ENCODE peak calls at places on chromosome 17, in six cellular contexts. A, Q, B, T, D and L are unnamed samples.

GRCh38 chr17:73595068-73595865 is 49.0 kb downstream of the SDK2 start:
- DNase-seq in D (no peak), Q (peak), T (no peak), B (no peak), A (no peak), L (peak)

GRCh38 chr17:8057691-8058114 is 18.8 kb downstream of the ALOX15B start:
- DNase-seq in D (peak), A (peak), B (peak), Q (peak), T (peak), L (peak)

GRCh38 chr17:74946641-74947040 is 10.9 kb downstream of the OTOP3 start:
- DNase-seq in T (no peak), B (no peak), A (no peak), D (no peak), Q (no peak), L (no peak)

GRCh38 chr17:66904760-66905637 is 59.5 kb upstream of the CACNG4 start:
- DNase-seq in Q (no peak), B (peak), D (peak), A (no peak), T (peak), L (no peak)

GRCh38 chr17:45227101-45227591 is 5.5 kb downstream of the FMNL1 start:
- DNase-seq in T (no peak), Q (no peak), A (no peak), B (no peak), D (no peak), L (no peak)

GRCh38 chr17:72795941-72796340 is 296.5 kb downstream of the SLC39A11 start:
- DNase-seq in B (no peak), A (no peak), T (no peak), Q (no peak), D (no peak), L (no peak)

GRCh38 chr17:80119271-80119791 is 17.9 kb downstream of the GAA start:
- DNase-seq in T (no peak), B (no peak), Q (no peak), A (no peak), D (no peak), L (no peak)

GRCh38 chr17:3896108-3897099 is 3.6 kb upstream of the CAMKK1 start:
- DNase-seq in D (no peak), B (no peak), A (no peak), Q (no peak), T (no peak), L (no peak)

GRCh38 chr17:12982224-12982623 is 35.6 kb downstream of the ELAC2 start:
- DNase-seq in T (no peak), A (no peak), D (no peak), B (no peak), Q (no peak), L (no peak)

GRCh38 chr17:82483836-82484235 is 25.3 kb downstream of the NARF start:
- DNase-seq in Q (no peak), D (no peak), A (no peak), T (no peak), B (no peak), L (no peak)

GRCh38 chr17:49198206-49198605 is 12.2 kb downstream of the GNGT2 start:
- DNase-seq in Q (no peak), A (no peak), T (no peak), D (no peak), B (no peak), L (no peak)